ENCODE peak calls at places on chromosomes 5 and 9, in five cellular contexts. T is AG09319, B is GM20000, H is HCT116, I is endothelial cell of umbilical vein. Z is an unnamed sample.

GRCh38 chr5:154117050-154117449 is 73.5 kb upstream of the GALNT10 start:
- DNase-seq in T (no peak), B (no peak), H (no peak), I (no peak), Z (no peak)

GRCh38 chr5:175778951-175779475 is 92.4 kb upstream of the CPLX2 start:
- DNase-seq in T (no peak), B (no peak), H (peak), I (no peak), Z (no peak)

GRCh38 chr9:85466834-85467233 is 274.9 kb downstream of the AGTPBP1 start:
- DNase-seq in T (no peak), B (no peak), H (no peak), I (no peak), Z (no peak)

GRCh38 chr5:151772868-151773561 is 1.3 kb downstream of the G3BP1 start:
- DNase-seq in T (no peak), B (no peak), H (no peak), I (no peak), Z (no peak)

GRCh38 chr9:98222885-98223640 is 30.6 kb upstream of the CORO2A start:
- DNase-seq in T (peak), B (no peak), H (peak), I (peak), Z (no peak)

GRCh38 chr5:178312900-178313299 is 80.3 kb upstream of the PHYKPL start:
- DNase-seq in T (no peak), B (no peak), H (no peak), I (no peak), Z (no peak)

GRCh38 chr5:42982107-42982622 is 58.0 kb downstream of the ANXA2R start:
- DNase-seq in T (no peak), B (no peak), H (no peak), I (peak), Z (no peak)

GRCh38 chr9:6415266-6415665 is 2.3 kb downstream of the UHRF2 start:
- DNase-seq in T (no peak), B (no peak), H (no peak), I (no peak), Z (peak)

GRCh38 chr5:142587354-142587965 is 98.4 kb downstream of the FGF1 start:
- DNase-seq in T (no peak), B (peak), H (peak), I (peak), Z (peak)

GRCh38 chr5:138095100-138095907 is 11.5 kb downstream of the WNT8A start:
- DNase-seq in T (no peak), B (no peak), H (no peak), I (no peak), Z (no peak)

GRCh38 chr9:134694714-134695113 is 53.1 kb downstream of the COL5A1 start:
- DNase-seq in T (no peak), B (no peak), H (no peak), I (no peak), Z (no peak)

GRCh38 chr5:132775439-132776076 is 1.5 kb downstream of the SEPTIN8 start:
- DNase-seq in T (no peak), B (no peak), H (no peak), I (no peak), Z (no peak)

GRCh38 chr5:37565067-37565670 is 186.1 kb downstream of the WDR70 start:
- DNase-seq in T (no peak), B (no peak), H (no peak), I (no peak), Z (no peak)

GRCh38 chr9:113807173-113808061 is 68.7 kb upstream of the ZNF618 start:
- DNase-seq in T (peak), B (peak), H (peak), I (peak), Z (peak)

GRCh38 chr5:72256536-72256935 is 63.5 kb downstream of the MRPS27 start:
- DNase-seq in T (no peak), B (no peak), H (no peak), I (peak), Z (no peak)

GRCh38 chr9:135821733-135822382 is 85.5 kb downstream of the CAMSAP1 start:
- DNase-seq in T (no peak), B (no peak), H (no peak), I (no peak), Z (no peak)

GRCh38 chr5:91928751-91929521 is 545.8 kb upstream of the ARRDC3 start:
- DNase-seq in T (no peak), B (no peak), H (peak), I (peak), Z (peak)

GRCh38 chr5:91927439-91927838 is 544.3 kb upstream of the ARRDC3 start:
- DNase-seq in T (no peak), B (no peak), H (no peak), I (no peak), Z (no peak)

GRCh38 chr5:91925249-91925648 is 542.1 kb upstream of the ARRDC3 start:
- DNase-seq in T (no peak), B (no peak), H (no peak), I (no peak), Z (no peak)

DNA sequence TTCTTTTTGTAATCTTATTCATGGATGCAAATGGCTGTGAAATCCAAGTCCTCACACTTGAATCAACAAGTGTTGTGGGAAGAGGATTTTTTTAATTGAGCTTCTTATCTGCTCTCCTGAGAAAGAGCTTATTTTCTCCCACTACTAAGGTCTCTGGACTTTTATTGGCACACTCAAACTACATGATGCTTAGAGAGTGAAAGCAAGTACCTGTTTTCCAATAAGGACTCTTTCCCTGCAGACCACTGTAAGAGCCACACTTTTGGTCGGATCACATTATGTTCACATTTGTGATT is 546.4 kb upstream of the ARRDC3 start:
- DNase-seq in T (no peak), B (no peak), H (peak), I (no peak), Z (no peak)
- TF ChIP-seq CTCF in T (no peak), B (no peak), H (no peak), I (no peak), Z (no peak)

GRCh38 chr5:140246378-140247122 is 56.4 kb downstream of the PFDN1 start:
- DNase-seq in T (no peak), B (no peak), H (no peak), I (peak), Z (no peak)
- TF ChIP-seq CTCF in T (no peak), B (no peak), H (no peak), I (no peak), Z (no peak)

DNA sequence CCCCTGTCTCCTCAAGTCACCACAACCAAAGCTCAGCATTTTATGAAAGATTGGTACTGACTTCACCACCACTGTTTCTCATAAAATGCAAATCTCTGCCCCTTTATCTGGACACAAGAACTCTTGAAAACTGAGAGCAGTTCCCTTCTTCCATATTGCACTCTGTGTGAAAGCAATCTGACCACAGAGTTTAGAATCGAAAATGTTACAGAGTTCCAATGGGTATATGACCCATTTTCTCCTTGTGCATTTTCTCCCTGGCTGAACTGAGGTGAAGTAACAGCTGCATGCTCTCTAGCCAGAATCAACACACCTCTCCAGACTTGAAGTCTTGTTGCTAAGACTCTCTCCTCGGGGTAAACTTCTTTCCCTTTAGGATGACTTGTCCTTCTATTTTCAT is 111.0 kb upstream of the PLCXD3 start:
- DNase-seq in T (no peak), B (no peak), H (no peak), I (no peak), Z (no peak)
- TF ChIP-seq CTCF in T (no peak), B (no peak), H (no peak), I (no peak), Z (no peak)

GRCh38 chr9:4225291-4226119 is 74.4 kb downstream of the GLIS3 start:
- DNase-seq in T (no peak), B (no peak), H (peak), I (no peak), Z (no peak)
- TF ChIP-seq CTCF in T (peak), B (peak), H (peak), I (no peak), Z (peak)

DNA sequence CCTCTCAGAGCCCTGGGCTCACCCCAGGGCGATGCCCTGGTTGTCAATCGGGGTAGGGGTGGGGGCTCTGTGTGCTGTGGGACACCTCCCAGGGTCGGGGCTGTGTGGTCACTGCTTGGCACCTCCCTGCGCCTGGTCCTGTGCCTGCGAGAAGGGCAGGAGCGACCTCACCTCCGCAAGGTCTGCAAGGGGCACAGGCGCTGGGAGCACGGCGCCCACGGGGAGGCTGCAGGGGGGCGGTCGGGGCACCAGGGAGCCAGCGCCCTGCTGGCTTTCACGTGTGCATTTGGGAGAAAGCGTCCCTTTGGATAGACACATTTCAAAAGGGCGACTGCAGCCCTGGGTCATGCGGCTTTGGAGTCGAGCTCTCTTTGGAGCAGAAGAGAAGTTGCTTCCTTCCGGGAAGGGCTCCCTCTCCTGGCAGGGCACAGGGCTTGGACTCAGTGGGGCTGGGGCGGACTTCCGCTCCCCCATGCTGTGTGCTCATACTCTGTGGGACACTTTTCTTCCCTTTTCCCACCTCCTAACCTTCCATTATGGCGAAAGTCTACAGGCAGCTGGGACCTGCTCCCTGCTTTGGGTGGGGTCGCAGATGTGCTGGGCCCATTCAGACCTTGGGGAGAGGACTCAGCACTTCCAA is 52.8 kb upstream of the SLC28A3 start:
- DNase-seq in T (no peak), B (no peak), H (no peak), I (no peak), Z (no peak)
- TF ChIP-seq CTCF in T (no peak), B (no peak), H (peak), I (no peak), Z (no peak)

GRCh38 chr5:113434889-113435288 is at the start of gene TSSK1B:
- DNase-seq in T (no peak), B (no peak), H (no peak), I (no peak), Z (no peak)
- TF ChIP-seq CTCF in T (no peak), B (no peak), H (no peak), I (no peak), Z (no peak)

Z was measured in OCI-LY7.